ENCODE peak calls at places on chromosomes 7 and 10, in ten cellular contexts. X, O, B, V, Q, T, P, F, A and U are unnamed samples.

GRCh38 chr10:57785546-57785945 is 482.1 kb downstream of the IPMK start:
- DNase-seq in X (peak), O (no peak), B (no peak), V (no peak), Q (no peak), T (no peak), P (no peak), F (no peak), A (no peak), U (no peak)

GRCh38 chr10:102523250-102524029 is 19.7 kb downstream of the SUFU start:
- DNase-seq in X (no peak), O (peak), B (no peak), V (no peak), Q (no peak), T (no peak), P (no peak), F (no peak), A (no peak), U (no peak)

GRCh38 chr10:132701099-132701845 is 84.7 kb downstream of the NKX6-2 start:
- DNase-seq in X (no peak), O (no peak), B (peak), V (no peak), Q (no peak), T (no peak), P (no peak), F (no peak), A (no peak), U (no peak)

GRCh38 chr7:75892634-75893272 is 13.9 kb downstream of the RHBDD2 start:
- DNase-seq in X (no peak), O (no peak), B (peak), V (peak), Q (no peak), T (peak), P (peak), F (no peak), A (no peak), U (peak)

GRCh38 chr10:102918817-102919236 is 733 bp downstream of the CNNM2 start:
- DNase-seq in X (no peak), O (no peak), B (no peak), V (peak), Q (peak), T (no peak), P (peak), F (no peak), A (no peak), U (no peak)

GRCh38 chr10:33180390-33180789 is 154.1 kb downstream of the NRP1 start:
- DNase-seq in X (peak), O (peak), B (no peak), V (no peak), Q (no peak), T (no peak), P (no peak), F (no peak), A (no peak), U (no peak)

GRCh38 chr7:3106353-3106752 is 62.7 kb upstream of the CARD11 start:
- DNase-seq in X (peak), O (no peak), B (no peak), V (no peak), Q (no peak), T (no peak), P (no peak), F (no peak), A (no peak), U (no peak)

GRCh38 chr7:30102281-30102680 is 32.5 kb upstream of the MTURN start:
- DNase-seq in X (no peak), O (no peak), B (no peak), V (no peak), Q (no peak), T (no peak), P (no peak), F (no peak), A (no peak), U (no peak)

GRCh38 chr10:14712991-14713422 is 61.7 kb downstream of the FAM107B start:
- DNase-seq in X (no peak), O (no peak), B (no peak), V (no peak), Q (no peak), T (no peak), P (no peak), F (no peak), A (no peak), U (no peak)

DNA sequence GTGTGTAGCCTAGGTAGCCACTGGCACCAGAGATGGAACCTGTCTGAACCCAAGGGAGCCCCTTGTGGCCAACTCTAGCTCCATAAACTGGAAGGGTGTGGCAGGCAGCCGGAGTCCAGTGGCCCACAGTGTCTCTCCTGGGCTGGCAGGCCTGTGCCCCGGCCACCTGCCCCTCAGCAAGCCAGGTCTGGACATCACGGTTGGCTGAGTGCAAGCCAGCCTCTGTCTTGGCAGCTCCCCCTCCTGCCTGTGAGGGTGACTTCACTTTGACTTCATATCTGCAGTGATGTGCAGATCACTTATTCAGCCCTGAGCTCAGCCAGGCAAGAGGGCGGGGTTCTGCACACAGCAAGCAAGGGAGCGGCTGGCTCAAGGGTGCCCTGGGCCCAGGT is 1.3 kb upstream of the RET start:
- DNase-seq in X (peak), O (no peak), B (no peak), V (no peak), Q (peak), T (no peak), P (no peak), F (no peak), A (no peak), U (no peak)
- TF ChIP-seq CTCF in X (peak), O (peak), B (peak), V (no peak), Q (no peak), T (no peak), P (no peak), F (no peak), A (peak), U (no peak)

DNA sequence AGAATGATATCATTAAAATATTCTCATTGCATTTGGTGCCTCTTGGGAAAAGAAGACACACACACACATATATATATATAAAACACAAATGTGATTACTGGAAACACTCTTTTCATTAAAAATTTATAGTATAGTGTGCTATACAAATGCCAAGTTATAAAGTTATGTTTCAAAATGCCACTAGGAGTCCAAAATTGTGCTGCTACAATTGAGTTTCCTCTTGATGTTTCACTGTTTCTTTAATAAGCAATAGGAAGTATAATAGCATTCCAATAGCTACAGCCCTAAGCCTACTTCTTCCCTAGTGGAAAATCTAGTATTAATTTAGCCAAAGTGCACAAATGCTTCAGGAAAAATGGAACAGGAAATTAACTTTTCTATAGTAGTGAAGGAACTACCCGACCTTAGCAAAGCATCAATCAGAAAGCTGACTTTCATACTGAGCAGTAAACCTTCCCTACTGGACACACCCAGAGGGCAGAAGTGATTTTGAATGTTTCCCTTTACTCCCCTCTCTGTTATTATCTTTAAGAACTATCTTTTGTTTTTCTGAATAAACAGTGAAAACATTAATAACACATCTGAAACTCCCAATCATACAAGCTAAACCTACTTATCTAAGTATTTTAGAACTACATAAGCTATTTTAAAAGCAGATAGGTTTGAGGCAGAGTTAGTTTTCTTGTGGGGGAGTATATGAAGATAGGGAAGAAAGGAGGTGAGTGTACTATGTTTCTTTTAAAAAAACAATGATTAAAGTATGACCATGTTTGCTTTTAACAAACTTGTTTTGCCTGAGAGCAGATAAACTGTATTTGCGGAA is 13.6 kb downstream of the CPED1 start:
- DNase-seq in X (peak), O (no peak), B (no peak), V (no peak), Q (no peak), T (no peak), P (no peak), F (no peak), A (no peak), U (no peak)
- TF ChIP-seq CTCF in X (no peak), O (no peak), B (no peak), V (no peak), Q (no peak), T (no peak), P (no peak), F (no peak), A (no peak), U (no peak)

DNA sequence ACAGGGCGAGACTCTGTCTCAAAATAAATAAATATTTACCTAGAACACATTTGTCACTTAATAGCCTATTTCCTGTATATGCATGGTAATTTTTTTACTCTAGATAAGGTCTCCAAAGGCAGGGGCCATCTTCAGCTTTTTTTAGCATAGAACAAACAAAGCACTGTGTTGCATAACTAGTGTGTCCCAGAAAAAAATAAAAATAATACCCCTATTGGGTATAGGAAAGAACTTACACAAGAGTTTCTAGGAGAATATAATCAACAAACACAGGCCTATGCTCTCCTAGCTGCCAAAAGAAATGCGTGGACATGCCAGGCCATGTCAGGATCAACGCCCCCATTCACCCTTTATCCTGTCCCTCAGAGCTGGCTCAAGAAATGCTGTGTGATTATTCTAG is 103.6 kb downstream of the PARD3 start:
- DNase-seq in X (no peak), O (no peak), B (no peak), V (no peak), Q (no peak), T (peak), P (no peak), F (no peak), A (no peak), U (peak)
- TF ChIP-seq CTCF in X (no peak), O (no peak), B (no peak), V (no peak), Q (no peak), T (no peak), P (no peak), F (no peak), A (no peak), U (no peak)

DNA sequence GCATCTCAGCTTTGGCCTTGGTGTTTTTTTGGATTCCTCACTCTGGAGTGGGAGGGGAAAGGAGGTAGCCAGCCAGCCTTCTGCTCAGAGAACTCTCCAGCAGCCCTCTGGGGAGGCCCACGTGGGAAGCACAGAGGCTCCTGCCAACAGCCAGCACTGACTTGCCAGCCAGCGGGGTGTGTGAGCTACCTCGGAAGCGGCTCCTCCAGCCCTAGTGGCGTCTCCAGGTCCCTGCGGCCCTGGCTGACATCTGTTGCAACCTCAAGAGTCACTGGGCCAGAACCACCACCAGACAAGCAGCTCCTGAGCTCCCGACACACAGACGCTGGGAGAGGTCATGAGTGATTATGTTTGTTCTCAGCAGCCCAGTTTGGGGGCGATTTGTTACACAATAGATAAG is 180.2 kb upstream of the FZD8 start:
- DNase-seq in X (peak), O (peak), B (peak), V (peak), Q (peak), T (peak), P (peak), F (no peak), A (peak), U (peak)
- TF ChIP-seq CTCF in X (no peak), O (peak), B (peak), V (no peak), Q (no peak), T (no peak), P (peak), F (no peak), A (peak), U (no peak)

GRCh38 chr7:81430150-81430549 is 339.7 kb downstream of the HGF start:
- DNase-seq in X (no peak), O (no peak), B (no peak), V (no peak), Q (no peak), T (no peak), P (no peak), F (no peak), A (no peak), U (no peak)
- TF ChIP-seq CTCF in X (no peak), O (no peak), B (no peak), V (no peak), Q (no peak), T (no peak), P (no peak), F (no peak), A (no peak), U (no peak)

DNA sequence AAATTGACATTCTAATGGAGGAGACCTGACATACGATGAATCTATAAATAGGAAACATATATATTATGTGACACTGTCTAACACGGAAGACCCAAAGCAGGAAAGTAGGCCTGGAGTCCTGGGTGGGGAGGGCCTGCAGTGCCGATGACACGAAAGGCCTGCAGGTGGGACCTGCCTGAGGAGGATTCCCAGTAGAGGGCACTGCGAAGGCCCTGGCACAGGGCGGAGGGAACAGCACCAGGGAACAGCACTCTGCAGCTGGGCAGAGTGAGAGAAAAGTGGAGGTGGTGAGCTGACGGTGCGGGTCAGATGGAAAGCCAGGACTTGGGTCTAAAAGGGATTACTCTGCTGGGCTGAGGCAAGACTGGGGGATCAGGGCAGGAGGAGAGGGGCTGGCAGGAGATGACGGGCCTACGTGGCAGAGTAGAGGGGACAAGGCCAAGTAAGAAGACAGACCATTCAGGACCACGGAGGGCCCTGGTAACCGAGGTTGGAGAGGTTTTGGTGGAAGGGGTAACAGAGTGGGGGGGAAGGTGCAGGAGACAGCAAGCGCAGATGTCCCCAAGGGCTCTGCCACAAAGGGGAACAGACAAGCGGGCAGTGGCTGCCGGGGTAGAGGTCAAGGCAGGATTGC is 8.1 kb downstream of the ZNF746 start:
- DNase-seq in X (peak), O (no peak), B (no peak), V (no peak), Q (peak), T (no peak), P (no peak), F (no peak), A (no peak), U (peak)
- TF ChIP-seq CTCF in X (peak), O (peak), B (peak), V (no peak), Q (no peak), T (no peak), P (no peak), F (peak), A (peak), U (peak)